ENCODE peak calls at places on chromosome 18, in six cellular contexts. One of them, this sample, is unnamed.

GRCh38 chr18:55433688-55434087 is 154.3 kb downstream of the TCF4 start:
- DNase-seq in GM12878: no peak
- DNase-seq in HepG2: no peak
- DNase-seq in H1: no peak
- DNase-seq in GM12891: no peak
- DNase-seq in K562: no peak
- DNase-seq in this sample: no peak

GRCh38 chr18:79106084-79106483 is 36.9 kb downstream of the ATP9B start:
- DNase-seq in H1: no peak
- DNase-seq in GM12878: no peak
- DNase-seq in GM12891: no peak
- DNase-seq in HepG2: peak
- DNase-seq in K562: no peak
- DNase-seq in this sample: no peak

GRCh38 chr18:7084766-7085080 is 32.9 kb downstream of the LAMA1 start:
- DNase-seq in HepG2: no peak
- DNase-seq in GM12878: no peak
- DNase-seq in K562: no peak
- DNase-seq in H1: no peak
- DNase-seq in GM12891: no peak
- DNase-seq in this sample: no peak

GRCh38 chr18:78074400-78075020 is 824.9 kb downstream of the GALR1 start:
- DNase-seq in GM12878: no peak
- DNase-seq in GM12891: no peak
- DNase-seq in K562: no peak
- DNase-seq in HepG2: no peak
- DNase-seq in H1: no peak
- DNase-seq in this sample: no peak

GRCh38 chr18:67733094-67733493 is 216.6 kb upstream of the DSEL start:
- DNase-seq in H1: no peak
- DNase-seq in HepG2: no peak
- DNase-seq in GM12891: no peak
- DNase-seq in K562: no peak
- DNase-seq in GM12878: no peak
- DNase-seq in this sample: no peak

GRCh38 chr18:52869942-52870907 is 530.2 kb downstream of the DCC start:
- DNase-seq in HepG2: no peak
- DNase-seq in GM12878: no peak
- DNase-seq in K562: no peak
- DNase-seq in GM12891: no peak
- DNase-seq in H1: peak
- DNase-seq in this sample: no peak

GRCh38 chr18:77132369-77133050 is at the start of gene MBP:
- DNase-seq in H1: peak
- DNase-seq in GM12891: peak
- DNase-seq in GM12878: no peak
- DNase-seq in K562: no peak
- DNase-seq in HepG2: no peak
- DNase-seq in this sample: peak

GRCh38 chr18:56799756-56800155 is 148.6 kb downstream of the WDR7 start:
- DNase-seq in GM12878: no peak
- DNase-seq in GM12891: no peak
- DNase-seq in K562: no peak
- DNase-seq in HepG2: no peak
- DNase-seq in H1: no peak
- DNase-seq in this sample: no peak

GRCh38 chr18:35463050-35463449 is 34.7 kb downstream of the INO80C start:
- DNase-seq in GM12878: no peak
- DNase-seq in K562: no peak
- DNase-seq in H1: no peak
- DNase-seq in HepG2: no peak
- DNase-seq in GM12891: no peak
- DNase-seq in this sample: no peak

GRCh38 chr18:78517328-78517727 is 462.3 kb upstream of the SALL3 start:
- DNase-seq in K562: no peak
- DNase-seq in GM12878: no peak
- DNase-seq in H1: no peak
- DNase-seq in HepG2: no peak
- DNase-seq in GM12891: no peak
- DNase-seq in this sample: no peak

GRCh38 chr18:44996261-44996660 is 315.6 kb downstream of the SETBP1 start:
- DNase-seq in GM12891: no peak
- DNase-seq in HepG2: no peak
- DNase-seq in K562: no peak
- DNase-seq in GM12878: no peak
- DNase-seq in H1: no peak
- DNase-seq in this sample: no peak

GRCh38 chr18:25348361-25349130 is 3.4 kb downstream of the ZNF521 start:
- DNase-seq in GM12891: no peak
- DNase-seq in K562: no peak
- DNase-seq in H1: no peak
- DNase-seq in GM12878: no peak
- DNase-seq in HepG2: no peak
- DNase-seq in this sample: no peak

GRCh38 chr18:78589916-78590437 is 389.6 kb upstream of the SALL3 start:
- DNase-seq in K562: no peak
- DNase-seq in H1: no peak
- DNase-seq in HepG2: no peak
- DNase-seq in GM12891: no peak
- DNase-seq in GM12878: no peak
- DNase-seq in this sample: no peak

GRCh38 chr18:11324956-11325873 is 175.8 kb upstream of the PIEZO2 start:
- DNase-seq in K562: no peak
- DNase-seq in GM12891: peak
- DNase-seq in H1: no peak
- DNase-seq in GM12878: peak
- DNase-seq in HepG2: peak
- DNase-seq in this sample: peak

GRCh38 chr18:48228301-48228715 is 180.9 kb downstream of the ZBTB7C start:
- DNase-seq in HepG2: no peak
- DNase-seq in K562: no peak
- DNase-seq in GM12878: no peak
- DNase-seq in H1: no peak
- DNase-seq in GM12891: no peak
- DNase-seq in this sample: no peak

GRCh38 chr18:48227206-48227605 is 182.0 kb downstream of the ZBTB7C start:
- DNase-seq in GM12891: no peak
- DNase-seq in K562: no peak
- DNase-seq in H1: no peak
- DNase-seq in GM12878: no peak
- DNase-seq in HepG2: no peak
- DNase-seq in this sample: no peak

GRCh38 chr18:48230459-48231113 is 178.6 kb downstream of the ZBTB7C start:
- DNase-seq in GM12878: no peak
- DNase-seq in K562: peak
- DNase-seq in GM12891: peak
- DNase-seq in H1: peak
- DNase-seq in HepG2: peak
- DNase-seq in this sample: peak

GRCh38 chr18:48228841-48229240 is 180.3 kb downstream of the ZBTB7C start:
- DNase-seq in HepG2: no peak
- DNase-seq in H1: no peak
- DNase-seq in GM12891: no peak
- DNase-seq in GM12878: no peak
- DNase-seq in K562: no peak
- DNase-seq in this sample: no peak

DNA sequence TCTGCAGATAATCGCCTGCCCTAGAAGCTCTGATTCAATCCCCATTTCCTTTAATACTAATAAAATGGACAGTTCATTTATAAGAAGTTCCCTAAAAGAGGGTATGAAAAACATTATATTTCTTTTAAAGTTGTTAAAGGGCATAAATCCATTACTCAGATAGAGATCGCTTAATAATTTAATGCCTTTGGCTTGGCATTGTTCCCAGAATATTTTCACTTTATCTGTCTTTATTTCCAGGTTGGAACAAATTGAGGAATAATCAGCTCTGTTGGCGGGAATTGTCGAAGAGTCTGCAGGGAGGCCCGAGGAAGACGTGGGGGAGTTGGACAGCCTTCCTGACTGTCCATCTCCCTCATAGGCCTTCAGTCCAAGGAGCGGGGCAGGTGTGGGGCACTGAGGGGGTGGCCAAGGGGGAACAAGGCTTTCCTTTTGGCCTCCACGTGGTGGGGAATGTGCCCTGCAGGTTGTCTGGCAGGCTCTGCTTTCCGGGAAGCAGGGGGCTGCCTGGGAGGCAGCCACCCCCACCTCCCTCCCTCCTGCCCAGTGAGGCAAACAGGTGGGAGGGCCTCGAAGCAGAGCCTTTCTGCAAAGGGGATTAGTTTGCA is 179.6 kb downstream of the ZBTB7C start:
- DNase-seq in HepG2: no peak
- DNase-seq in H1: no peak
- DNase-seq in K562: no peak
- DNase-seq in GM12891: no peak
- DNase-seq in GM12878: no peak
- DNase-seq in this sample: no peak
- TF ChIP-seq TAF1 in HepG2: no peak
- TF ChIP-seq TAF1 in H1: no peak
- TF ChIP-seq TAF1 in K562: no peak
- TF ChIP-seq TAF1 in GM12891: no peak
- TF ChIP-seq TAF1 in GM12878: no peak
- TF ChIP-seq TAF1 in this sample: no peak

DNA sequence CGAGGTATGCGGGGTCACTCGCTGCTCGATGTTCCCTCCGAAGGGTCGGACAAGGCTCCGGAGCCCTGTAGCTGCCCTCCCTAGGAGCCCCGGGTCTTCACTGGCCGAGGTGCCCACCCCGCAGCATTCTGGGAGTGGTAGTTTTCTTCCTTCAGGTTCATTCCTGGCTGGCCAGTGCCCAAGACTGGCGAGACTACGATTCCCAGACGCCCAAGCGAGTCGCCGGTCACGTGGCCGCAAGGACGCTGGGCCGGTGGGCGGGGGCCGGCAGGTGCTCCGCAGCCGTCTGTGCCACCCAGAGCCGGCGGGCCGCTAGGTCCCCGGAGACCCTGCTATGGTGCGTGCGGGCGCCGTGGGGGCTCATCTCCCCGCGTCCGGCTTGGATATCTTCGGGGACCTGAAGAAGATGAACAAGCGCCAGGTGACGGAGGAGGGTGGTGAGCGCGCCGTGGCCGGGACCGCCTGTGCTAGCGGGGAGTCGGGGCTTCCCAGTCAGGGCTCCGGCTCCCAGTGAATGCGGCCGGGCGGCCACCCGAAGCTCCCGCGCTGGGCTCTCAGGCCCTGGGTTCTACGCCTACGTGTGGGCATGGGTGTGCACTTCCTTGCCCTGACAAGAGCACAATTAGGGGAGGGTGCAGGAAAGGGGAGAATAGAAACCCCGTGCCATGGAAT is at the start of gene SEC11C:
- DNase-seq in K562: peak
- DNase-seq in H1: peak
- DNase-seq in GM12878: peak
- DNase-seq in GM12891: peak
- DNase-seq in HepG2: peak
- DNase-seq in this sample: peak
- TF ChIP-seq POLR2A in K562: peak
- TF ChIP-seq POLR2A in H1: no peak
- TF ChIP-seq POLR2A in GM12878: peak
- TF ChIP-seq POLR2A in GM12891: peak
- TF ChIP-seq POLR2A in HepG2: peak
- TF ChIP-seq POLR2A in this sample: peak

GRCh38 chr18:60020107-60020925 is 120.5 kb downstream of the PMAIP1 start:
- DNase-seq in GM12891: no peak
- DNase-seq in HepG2: no peak
- DNase-seq in GM12878: no peak
- DNase-seq in K562: no peak
- DNase-seq in H1: no peak
- DNase-seq in this sample: no peak
- TF ChIP-seq POLR2AphosphoS5 in GM12891: no peak
- TF ChIP-seq POLR2AphosphoS5 in HepG2: no peak
- TF ChIP-seq POLR2AphosphoS5 in GM12878: no peak
- TF ChIP-seq POLR2AphosphoS5 in K562: no peak
- TF ChIP-seq POLR2AphosphoS5 in H1: no peak
- TF ChIP-seq POLR2AphosphoS5 in this sample: no peak

DNA sequence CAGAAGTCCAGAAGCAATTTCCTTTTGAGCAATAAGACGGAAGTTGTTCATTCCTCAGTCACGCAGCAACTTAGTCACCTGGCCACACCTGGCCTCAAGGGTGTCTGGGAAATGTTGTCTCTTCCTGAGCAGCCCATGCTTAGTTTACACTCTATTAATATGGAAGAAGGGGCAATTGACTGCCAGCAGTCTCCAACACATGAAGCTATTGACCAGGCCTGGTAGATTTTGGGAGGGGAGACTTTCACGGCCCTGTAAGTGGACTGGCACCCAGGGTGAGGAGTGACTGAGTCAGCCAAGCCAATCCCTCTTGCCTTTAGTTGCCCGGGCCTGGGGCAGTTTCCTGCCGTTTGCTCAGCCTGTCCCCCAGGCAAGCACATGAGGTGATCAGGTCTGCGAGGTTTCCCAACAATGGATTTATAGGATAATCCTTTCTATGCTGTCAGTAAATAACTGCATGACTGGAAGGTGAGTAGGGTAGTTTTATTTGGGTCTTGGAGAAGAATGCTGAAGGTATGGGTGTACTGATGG is 43.8 kb upstream of the PPP4R1 start:
- DNase-seq in GM12891: no peak
- DNase-seq in H1: no peak
- DNase-seq in K562: no peak
- DNase-seq in HepG2: no peak
- DNase-seq in GM12878: no peak
- DNase-seq in this sample: no peak
- TF ChIP-seq TAF1 in GM12891: no peak
- TF ChIP-seq TAF1 in H1: no peak
- TF ChIP-seq TAF1 in K562: no peak
- TF ChIP-seq TAF1 in HepG2: no peak
- TF ChIP-seq TAF1 in GM12878: no peak
- TF ChIP-seq TAF1 in this sample: no peak

This sample was measured in GM12892.